ENCODE peak calls at places on chromosome 10, in four cellular contexts. A, G, M and E are unnamed samples. For H3K79me2, the result is how much of the 10 kb centered on the place peaks cover.

GRCh38 chr10:76839276-76839675 is 798.3 kb downstream of the KCNMA1 start:
- DNase-seq in A (no peak), G (no peak), M (no peak), E (no peak)

GRCh38 chr10:69332278-69333010 is 54.1 kb downstream of the HK1 start:
- DNase-seq in A (peak), G (no peak), M (no peak), E (no peak)

GRCh38 chr10:49231421-49231820 is 43.2 kb upstream of the TMEM273 start:
- DNase-seq in A (no peak), G (no peak), M (no peak), E (no peak)

GRCh38 chr10:15789793-15790525 is 70.2 kb upstream of the ITGA8 start:
- DNase-seq in A (no peak), G (no peak), M (no peak), E (no peak)

GRCh38 chr10:112307631-112308502 is 24.7 kb downstream of the TECTB start:
- DNase-seq in A (peak), G (peak), M (peak), E (peak)

GRCh38 chr10:4812952-4813351 is 13.1 kb upstream of the AKR1E2 start:
- DNase-seq in A (peak), G (peak), M (no peak), E (no peak)

GRCh38 chr10:20202337-20202736 is 386.1 kb downstream of the PLXDC2 start:
- DNase-seq in A (no peak), G (peak), M (no peak), E (no peak)

GRCh38 chr10:14584643-14585042 is 190.1 kb downstream of the FAM107B start:
- DNase-seq in A (no peak), G (no peak), M (no peak), E (peak)

GRCh38 chr10:78913219-78914059 is 155.3 kb upstream of the ZMIZ1 start:
- DNase-seq in A (no peak), G (no peak), M (peak), E (peak)

GRCh38 chr10:88386204-88386877 is 196.8 kb downstream of the RNLS start:
- DNase-seq in A (no peak), G (peak), M (no peak), E (no peak)

GRCh38 chr10:63247771-63248170 is 114.6 kb downstream of the NRBF2 start:
- DNase-seq in A (no peak), G (no peak), M (no peak), E (no peak)

GRCh38 chr10:3095373-3096139 is 28.2 kb downstream of the PFKP start:
- DNase-seq in A (peak), G (peak), M (no peak), E (no peak)

GRCh38 chr10:55793024-55793423 is 568.0 kb downstream of the ZWINT start:
- DNase-seq in A (no peak), G (no peak), M (no peak), E (no peak)

GRCh38 chr10:89342219-89342966 is 14.6 kb downstream of the IFIT3 start:
- DNase-seq in A (no peak), G (no peak), M (no peak), E (no peak)

GRCh38 chr10:120392671-120393079 is 64.4 kb upstream of the PLPP4 start:
- DNase-seq in A (no peak), G (no peak), M (no peak), E (no peak)

DNA sequence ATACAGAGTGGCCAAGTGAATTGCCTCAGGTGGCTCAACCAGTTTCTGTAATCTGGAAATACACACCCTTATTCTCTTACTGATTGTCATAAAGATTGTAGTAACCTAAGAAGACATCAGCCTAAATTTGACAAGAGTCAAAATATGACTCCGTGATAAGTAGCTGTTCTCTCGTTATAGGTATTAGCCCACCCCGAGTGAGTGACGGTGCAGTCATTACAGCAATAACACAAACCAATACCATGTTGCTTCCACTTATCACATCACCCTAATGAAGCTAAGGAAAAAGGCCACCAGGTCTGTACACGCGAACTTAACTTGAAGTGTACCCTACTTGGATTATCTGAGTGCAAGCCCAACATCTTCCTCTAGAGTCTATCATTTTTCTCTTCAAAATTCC is 23.3 kb downstream of the PIK3AP1 start:
- DNase-seq in A (peak), G (no peak), M (no peak), E (no peak)
- H3K79me2 ChIP-seq in A (under half), G (under half), M (under half), E (under half)

DNA sequence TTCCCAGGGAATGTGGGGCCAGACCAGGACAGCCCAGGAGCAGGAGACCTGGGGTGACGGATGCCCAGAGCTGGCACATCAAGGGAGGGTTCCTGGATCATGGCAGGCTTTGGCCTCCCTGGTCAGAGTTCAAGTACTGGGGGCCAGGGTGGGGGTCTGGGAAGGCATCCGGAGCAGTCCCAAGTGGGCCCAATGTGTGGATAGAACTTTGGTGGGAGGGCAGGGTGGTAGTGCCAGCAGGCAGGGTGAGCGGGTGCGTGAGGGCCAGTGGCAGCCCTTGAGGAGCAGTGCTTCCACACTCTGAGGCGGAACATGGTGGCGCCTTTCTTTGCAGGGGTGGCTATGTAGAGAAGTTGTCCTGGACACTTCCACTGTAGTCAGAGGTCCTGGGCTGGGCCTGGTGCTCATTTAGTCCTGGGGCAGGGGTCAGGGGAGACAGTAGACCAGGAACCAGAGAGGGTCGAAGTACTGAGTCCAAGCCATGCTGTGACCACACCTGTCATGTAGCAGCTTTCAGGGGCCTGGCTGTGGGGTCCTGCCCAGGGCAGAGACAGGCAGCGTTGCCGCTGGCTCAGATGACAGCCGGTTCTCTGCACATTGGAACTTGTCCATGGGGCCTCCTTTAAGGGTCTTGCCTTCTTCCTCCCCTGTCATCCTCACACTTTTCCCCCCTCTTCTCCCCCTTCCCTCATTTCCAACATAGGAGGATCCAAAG is 22.2 kb upstream of the CSGALNACT2 start:
- DNase-seq in A (no peak), G (no peak), M (no peak), E (no peak)
- H2AK5ac ChIP-seq in A (no peak), G (no peak), M (no peak), E (no peak)

DNA sequence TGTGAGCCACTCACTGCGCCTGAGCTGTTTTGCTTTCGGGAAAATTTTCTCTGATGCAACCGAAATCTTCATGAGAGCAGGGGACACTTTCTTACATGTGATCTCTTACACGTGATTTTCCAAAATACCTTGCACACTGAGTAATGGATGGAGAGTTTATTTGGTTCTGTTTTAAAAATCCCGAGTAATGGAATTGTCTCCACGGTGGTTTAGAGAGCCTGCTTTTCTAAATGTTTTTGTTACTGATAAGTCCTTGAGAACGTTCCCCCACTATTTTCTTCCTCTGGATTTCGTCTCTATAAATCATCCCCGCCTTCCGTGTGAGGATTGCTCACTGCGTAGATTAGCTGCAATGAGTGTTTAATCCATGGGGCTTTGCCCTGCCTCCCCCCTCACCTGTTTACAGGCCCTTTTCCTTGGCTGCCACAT is 25.7 kb downstream of the CAMK1D start:
- DNase-seq in A (no peak), G (no peak), M (no peak), E (no peak)
- H3K79me2 ChIP-seq in A (under half), G (under half), M (under half), E (under half)

DNA sequence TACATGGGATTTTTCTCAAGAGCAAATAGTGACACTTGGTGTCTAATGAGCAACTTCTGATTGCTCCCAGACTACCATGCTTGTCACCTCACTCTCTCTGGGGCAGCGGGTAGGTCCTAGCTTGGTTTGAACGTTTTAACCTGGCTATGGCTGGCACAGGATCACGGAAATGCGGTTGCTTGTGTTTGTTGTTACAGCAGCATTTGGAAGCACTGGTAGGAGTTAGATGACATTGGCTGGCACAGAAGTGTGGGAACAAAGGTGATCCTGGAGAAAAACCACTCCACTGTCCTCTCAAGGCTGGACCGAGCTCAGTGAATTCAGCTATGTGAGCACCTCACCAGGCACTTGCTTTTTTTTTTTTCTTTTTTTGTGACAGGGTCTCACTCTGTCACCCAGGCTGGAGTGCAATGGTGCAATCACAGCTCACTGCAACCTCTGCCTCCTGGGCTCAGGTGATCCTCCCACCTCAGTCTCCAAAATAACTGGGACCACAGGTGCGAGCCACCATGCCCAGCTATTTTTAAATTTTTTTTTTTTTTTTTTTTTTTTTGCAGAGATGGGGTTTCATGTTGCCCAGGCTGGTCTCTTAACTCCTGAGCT is 3.5 kb upstream of the PFKFB3 start:
- DNase-seq in A (no peak), G (no peak), M (no peak), E (no peak)
- H2AK5ac ChIP-seq in A (no peak), G (no peak), M (no peak), E (no peak)

GRCh38 chr10:99659868-99660366 is 608 bp downstream of the ENTPD7 start:
- DNase-seq in A (no peak), G (no peak), M (no peak), E (no peak)
- H3K79me2 ChIP-seq in A (under half), G (under half), M (under half), E (under half)

DNA sequence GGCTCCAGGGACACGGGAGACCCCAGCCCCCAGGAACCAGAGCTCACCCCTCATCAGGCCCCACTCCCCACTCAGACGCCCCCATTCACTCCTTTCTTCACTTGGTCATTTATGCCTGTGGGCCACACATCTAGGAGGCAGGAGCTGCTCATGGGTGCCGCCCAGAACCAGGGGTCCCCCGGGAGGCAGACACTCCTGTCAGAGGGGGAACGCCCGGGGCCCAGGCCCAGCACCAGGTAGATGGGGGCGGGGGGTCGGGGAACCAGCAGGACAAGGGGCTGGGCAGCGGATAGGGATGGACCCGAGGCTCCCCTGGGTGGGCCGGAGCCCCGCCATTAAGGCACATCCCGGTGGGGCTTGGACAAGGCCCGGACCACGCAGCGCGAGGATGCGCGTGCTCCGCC is 11.8 kb downstream of the CALY start:
- DNase-seq in A (no peak), G (no peak), M (peak), E (no peak)
- H2AK5ac ChIP-seq in A (no peak), G (no peak), M (no peak), E (no peak)

GRCh38 chr10:600234-600633 is 89.2 kb downstream of the DIP2C start:
- DNase-seq in A (no peak), G (no peak), M (no peak), E (no peak)
- H3K79me2 ChIP-seq in A (under half), G (under half), M (under half), E (under half)

DNA sequence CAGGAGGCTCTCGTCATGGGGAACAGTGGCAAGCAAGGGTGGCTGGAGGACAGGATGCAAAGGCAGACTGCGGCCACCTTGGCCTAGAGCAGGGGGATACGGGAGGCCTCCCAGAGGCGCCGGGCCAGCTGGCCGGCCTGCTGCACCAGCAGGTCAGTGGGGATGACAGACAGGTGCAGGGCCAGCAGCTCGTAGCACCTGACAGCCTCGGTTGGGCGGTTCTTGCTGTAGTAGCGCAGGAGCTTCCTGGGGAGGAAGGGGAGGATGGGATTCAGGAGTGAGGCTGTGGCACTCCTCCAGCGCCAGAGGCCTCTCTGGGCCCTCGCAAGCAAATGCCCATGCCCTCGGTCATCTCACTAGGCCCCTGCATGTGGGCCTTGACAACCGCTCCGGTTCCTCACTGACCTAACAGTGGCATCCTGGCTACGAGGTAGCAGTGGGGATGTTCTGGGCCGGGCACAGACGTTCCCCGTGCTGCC is 2.5 kb upstream of the PYROXD2 start:
- DNase-seq in A (no peak), G (no peak), M (no peak), E (no peak)
- H2AK5ac ChIP-seq in A (no peak), G (no peak), M (no peak), E (no peak)